ENCODE peak calls at places on chromosome 15, in five cellular contexts. B, J, M, A and P are unnamed samples. For H3K4me1, the result is how much of the 10 kb centered on the place peaks cover.

GRCh38 chr15:80693682-80694623 is 1.2 kb upstream of the ABHD17C start:
- DNase-seq in M (no peak), A (no peak), B (no peak), J (no peak), P (no peak)

GRCh38 chr15:65411470-65412071 is 11.2 kb downstream of the IGDCC4 start:
- DNase-seq in J (peak), A (no peak), B (no peak), M (no peak), P (no peak)

GRCh38 chr15:74725241-74725774 is at the start of gene CYP1A1:
- DNase-seq in B (no peak), J (peak), M (peak), A (peak), P (peak)

GRCh38 chr15:25684521-25685215 is 178.5 kb downstream of the ATP10A start:
- DNase-seq in M (no peak), J (peak), A (no peak), B (no peak), P (peak)

GRCh38 chr15:76576526-76577279 is 240.1 kb downstream of the ISL2 start:
- DNase-seq in A (peak), M (no peak), J (peak), B (no peak), P (no peak)

GRCh38 chr15:55879181-55879580 is 114.2 kb downstream of the NEDD4 start:
- DNase-seq in B (no peak), A (no peak), J (peak), M (no peak), P (no peak)

GRCh38 chr15:93317772-93318171 is 228.8 kb upstream of the RGMA start:
- DNase-seq in B (no peak), J (no peak), A (no peak), M (no peak), P (no peak)

GRCh38 chr15:63715818-63716217 is 117.9 kb downstream of the HERC1 start:
- DNase-seq in A (no peak), M (no peak), J (peak), B (no peak), P (no peak)

GRCh38 chr15:53811530-53811929 is 52.1 kb upstream of the WDR72 start:
- DNase-seq in A (no peak), J (no peak), M (no peak), B (no peak), P (no peak)

GRCh38 chr15:30033763-30034162 is 49.0 kb upstream of the GOLGA8J start:
- DNase-seq in A (no peak), M (no peak), B (no peak), J (no peak), P (no peak)

GRCh38 chr15:25346371-25346770 is 92.5 kb downstream of the UBE3A start:
- DNase-seq in J (no peak), A (no peak), B (no peak), M (no peak), P (no peak)

GRCh38 chr15:41647269-41647668 is 12.9 kb upstream of the MGA start:
- DNase-seq in A (no peak), M (no peak), J (no peak), B (no peak), P (no peak)

GRCh38 chr15:33865416-33865815 is 102.9 kb upstream of the CHRM5 start:
- DNase-seq in A (no peak), M (no peak), J (peak), B (no peak), P (no peak)

GRCh38 chr15:31852933-31853332 is 177.4 kb upstream of the CHRNA7 start:
- DNase-seq in A (no peak), M (no peak), B (no peak), J (no peak), P (no peak)

GRCh38 chr15:31145271-31145911 is 43.9 kb upstream of the TRPM1 start:
- DNase-seq in M (no peak), B (no peak), J (peak), A (no peak), P (no peak)

GRCh38 chr15:50051811-50052419 is 67.1 kb downstream of the ATP8B4 start:
- DNase-seq in M (peak), B (peak), A (peak), J (peak), P (peak)

GRCh38 chr15:83206387-83206970 is 1.1 kb downstream of the HDGFL3 start:
- DNase-seq in A (no peak), J (peak), B (no peak), M (no peak), P (no peak)

GRCh38 chr15:78944669-78945407 is at the start of gene CTSH:
- DNase-seq in B (peak), A (peak), J (peak), M (peak), P (peak)

GRCh38 chr15:77075528-77075927 is 4.6 kb upstream of the TSPAN3 start:
- DNase-seq in A (no peak), B (no peak), M (no peak), J (peak), P (no peak)

GRCh38 chr15:28018291-28019044 is 80.6 kb downstream of the OCA2 start:
- DNase-seq in A (no peak), M (no peak), J (no peak), B (no peak), P (no peak)

GRCh38 chr15:100346866-100347512 is 5.2 kb upstream of the ADAMTS17 start:
- DNase-seq in A (no peak), M (no peak), J (no peak), B (no peak), P (no peak)

GRCh38 chr15:93974804-93975481 is 256.4 kb upstream of the MCTP2 start:
- DNase-seq in J (peak), B (peak), M (peak), A (peak), P (no peak)

GRCh38 chr15:70098461-70099166 is 897 bp upstream of the TLE3 start:
- DNase-seq in A (peak), J (peak), M (peak), B (peak), P (peak)

GRCh38 chr15:96285306-96285705 is 45.2 kb upstream of the NR2F2 start:
- DNase-seq in A (no peak), M (no peak), J (peak), B (no peak), P (no peak)

GRCh38 chr15:65939901-65940617 is 70.8 kb downstream of the RAB11A start:
- DNase-seq in B (no peak), M (no peak), J (peak), A (no peak), P (no peak)

GRCh38 chr15:65576669-65577068 is 34.3 kb downstream of the INTS14 start:
- DNase-seq in J (peak), B (no peak), M (no peak), A (no peak), P (no peak)

GRCh38 chr15:52670087-52670486 is 9.1 kb downstream of the ATOSA start:
- DNase-seq in J (no peak), M (no peak), B (no peak), A (no peak), P (no peak)
- H3K4me1 ChIP-seq in J (under half), M (under half), B (under half), A (under half), P (under half)

GRCh38 chr15:47773163-47773562 is 55.9 kb downstream of the SEMA6D start:
- DNase-seq in B (no peak), M (no peak), J (peak), A (no peak), P (no peak)

GRCh38 chr15:47781527-47781926 is 64.2 kb downstream of the SEMA6D start:
- DNase-seq in A (no peak), J (no peak), M (no peak), B (no peak), P (no peak)

GRCh38 chr15:47778263-47778770 is 61.0 kb downstream of the SEMA6D start:
- DNase-seq in J (no peak), M (peak), A (no peak), B (no peak), P (peak)
- H3K4me1 ChIP-seq in J (under half), M (under half), A (under half), B (under half), P (under half)

GRCh38 chr15:51227967-51228783 is 110.2 kb downstream of the CYP19A1 start:
- DNase-seq in A (peak), J (peak), B (no peak), M (peak), P (no peak)

GRCh38 chr15:51223771-51224229 is 114.6 kb downstream of the CYP19A1 start:
- DNase-seq in B (no peak), A (no peak), J (peak), M (no peak), P (no peak)

GRCh38 chr15:51229907-51230328 is 108.5 kb downstream of the CYP19A1 start:
- DNase-seq in J (peak), M (peak), B (peak), A (peak), P (no peak)

GRCh38 chr15:51226813-51227212 is 111.6 kb downstream of the CYP19A1 start:
- DNase-seq in A (no peak), M (no peak), B (no peak), J (no peak), P (no peak)

DNA sequence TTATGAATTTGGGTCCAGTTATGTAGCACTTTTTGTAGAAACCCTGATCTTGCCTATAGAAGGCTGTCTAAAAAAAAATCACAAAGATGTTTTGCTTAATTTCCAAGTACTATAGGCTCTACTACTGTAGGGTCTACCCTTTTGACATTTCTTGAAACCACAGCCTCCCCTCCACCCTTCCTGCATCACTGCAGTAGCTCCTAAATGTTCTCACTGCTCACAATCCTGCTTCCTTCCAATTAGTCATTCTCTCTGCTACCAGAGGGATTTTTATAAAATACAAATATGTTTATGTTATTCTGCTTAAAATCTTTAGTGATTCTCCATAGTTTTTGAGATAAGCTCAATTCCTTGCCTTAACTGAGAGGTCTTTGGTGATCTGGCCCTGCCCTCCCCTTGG is 114.0 kb downstream of the CYP19A1 start:
- DNase-seq in B (no peak), M (no peak), J (peak), A (no peak), P (no peak)
- H3K4me1 ChIP-seq in B (under half), M (under half), J (under half), A (under half), P (under half)

GRCh38 chr15:22960126-22960525 is 20.0 kb downstream of the CYFIP1 start:
- DNase-seq in A (no peak), B (no peak), J (no peak), M (no peak), P (no peak)
- H3K4me1 ChIP-seq in A (under half), B (under half), J (under half), M (under half), P (under half)

DNA sequence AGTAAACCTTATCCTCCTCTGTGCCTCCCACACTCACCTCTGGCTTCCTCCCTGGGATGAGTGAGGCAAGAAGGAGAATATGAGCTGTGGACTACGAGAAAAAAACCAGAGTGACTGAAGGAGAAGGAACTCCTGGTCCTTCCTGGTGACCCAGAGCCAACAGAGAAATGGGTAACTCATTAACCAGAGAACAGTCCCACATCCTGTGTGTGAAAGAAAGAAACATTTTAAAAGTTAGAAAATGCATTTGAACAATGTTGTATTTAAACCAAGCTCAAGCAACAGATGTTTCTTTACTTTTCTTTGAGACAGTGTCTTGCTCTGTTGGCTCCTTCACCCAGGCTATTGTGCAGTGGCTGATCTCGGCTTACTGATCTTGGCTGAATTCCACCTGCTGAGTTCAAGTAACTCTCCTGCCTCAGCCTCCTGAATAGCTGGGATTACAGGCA is 27.5 kb upstream of the FAM81A start:
- DNase-seq in M (no peak), A (no peak), J (peak), B (no peak), P (no peak)
- H3K4me1 ChIP-seq in M (under half), A (under half), J (under half), B (under half), P (under half)

GRCh38 chr15:39625856-39626255 is 45.0 kb downstream of the THBS1 start:
- DNase-seq in J (peak), M (no peak), B (no peak), A (no peak), P (no peak)
- H3K4me1 ChIP-seq in J (under half), M (under half), B (under half), A (under half), P (under half)

GRCh38 chr15:98799991-98800390 is 151.7 kb downstream of the IGF1R start:
- DNase-seq in B (no peak), J (peak), M (peak), A (no peak), P (no peak)

GRCh38 chr15:98802187-98802586 is 153.8 kb downstream of the IGF1R start:
- DNase-seq in J (no peak), M (no peak), B (no peak), A (no peak), P (no peak)

GRCh38 chr15:98799461-98799971 is 151.2 kb downstream of the IGF1R start:
- DNase-seq in J (no peak), B (no peak), M (peak), A (peak), P (peak)

GRCh38 chr15:98800437-98801233 is 152.3 kb downstream of the IGF1R start:
- DNase-seq in B (peak), J (peak), A (peak), M (peak), P (peak)

DNA sequence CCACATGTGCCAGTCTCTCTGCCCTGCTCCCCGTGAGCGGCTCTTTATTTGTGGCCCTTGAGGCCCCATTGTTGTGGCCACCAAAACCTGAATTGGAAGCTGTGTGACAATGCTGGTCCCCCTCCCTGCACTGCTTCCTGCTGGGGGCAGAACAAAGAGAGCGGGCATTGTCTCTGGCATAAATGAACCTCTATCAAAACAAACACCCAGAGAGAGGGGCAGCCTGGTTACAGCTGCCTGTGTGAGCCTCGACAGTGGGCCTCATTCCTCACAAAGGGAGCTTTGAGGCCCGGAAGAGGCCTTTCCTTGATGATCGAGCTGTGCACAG is 152.9 kb downstream of the IGF1R start:
- DNase-seq in M (peak), A (no peak), B (peak), J (no peak), P (peak)
- H3K4me1 ChIP-seq in M (under half), A (under half), B (under half), J (under half), P (under half)

GRCh38 chr15:71275098-71275497 is 159.8 kb downstream of the THSD4 start:
- DNase-seq in M (no peak), B (no peak), J (peak), A (no peak), P (no peak)

GRCh38 chr15:71274448-71274798 is 159.2 kb downstream of the THSD4 start:
- DNase-seq in A (no peak), B (no peak), J (no peak), M (no peak), P (no peak)

GRCh38 chr15:71275566-71276354 is 160.5 kb downstream of the THSD4 start:
- DNase-seq in B (no peak), J (no peak), A (no peak), M (no peak), P (no peak)

GRCh38 chr15:71273731-71274447 is 158.6 kb downstream of the THSD4 start:
- DNase-seq in B (no peak), M (no peak), A (peak), J (peak), P (no peak)

GRCh38 chr15:71276355-71276665 is 161.0 kb downstream of the THSD4 start:
- DNase-seq in M (no peak), A (no peak), J (no peak), B (no peak), P (no peak)
- H3K4me1 ChIP-seq in M (under half), A (under half), J (under half), B (under half), P (under half)